ENCODE peak calls at places on chromosomes 7 and 10, in four cellular contexts. N is astrocyte of the spinal cord, O is AG04449, B is BJ. T is an unnamed sample.
A peak's percentile ranks its signal among the peaks of the same experiment; 100 is the strongest.

GRCh38 chr7:140223515-140224221 is 46.9 kb upstream of the KDM7A start:
- DNase-seq in N (no peak), B (no peak), O (no peak), T (no peak)

GRCh38 chr10:132631348-132631735 is 93.8 kb downstream of the INPP5A start:
- DNase-seq in N (no peak), O (no peak), B (no peak), T (no peak)

GRCh38 chr7:50531401-50531906 is 33.8 kb downstream of the DDC start:
- DNase-seq in O (no peak), B (no peak), N (peak; percentile 38), T (no peak)

GRCh38 chr7:14197280-14197679 is 207.8 kb upstream of the ETV1 start:
- DNase-seq in O (no peak), N (peak; percentile 62), B (no peak), T (no peak)

GRCh38 chr10:62492012-62492869 is 118.1 kb downstream of the ZNF365 start:
- DNase-seq in N (peak; percentile 14), O (no peak), B (peak; percentile 49), T (peak; percentile 9)

GRCh38 chr7:157404845-157405481 is 68.2 kb downstream of the DNAJB6 start:
- DNase-seq in O (peak; percentile 58), B (peak; percentile 90), N (peak; percentile 77), T (peak; percentile 98)

GRCh38 chr10:8331896-8332729 is 277.6 kb downstream of the GATA3 start:
- DNase-seq in B (peak; percentile 1), O (no peak), N (peak; percentile 79), T (no peak)

GRCh38 chr7:29609162-29610030 is 45.8 kb downstream of the PRR15 start:
- DNase-seq in B (no peak), N (peak; percentile 23), O (no peak), T (peak; percentile 12)

GRCh38 chr10:11794566-11794965 is 28.6 kb upstream of the PROSER2 start:
- DNase-seq in N (no peak), O (no peak), B (no peak), T (no peak)

GRCh38 chr10:125984346-125984745 is 88.0 kb downstream of the FANK1 start:
- DNase-seq in O (no peak), B (no peak), N (no peak), T (no peak)

GRCh38 chr10:63114031-63114814 is 18.9 kb upstream of the NRBF2 start:
- DNase-seq in B (peak; percentile 70), N (peak; percentile 83), O (peak; percentile 66), T (peak; percentile 55)

GRCh38 chr10:126478600-126478999 is 90.3 kb upstream of the ADAM12 start:
- DNase-seq in N (no peak), B (no peak), O (no peak), T (no peak)

GRCh38 chr7:42080831-42081230 is 156.2 kb downstream of the GLI3 start:
- DNase-seq in N (no peak), O (no peak), B (no peak), T (no peak)

GRCh38 chr10:101828734-101829551 is 10.7 kb upstream of the OGA start:
- DNase-seq in B (no peak), N (no peak), O (no peak), T (no peak)

GRCh38 chr7:20214787-20215669 is 2.2 kb downstream of the MACC1 start:
- DNase-seq in O (no peak), B (no peak), N (no peak), T (no peak)

GRCh38 chr7:137768371-137768770 is 78.4 kb downstream of the DGKI start:
- DNase-seq in O (no peak), N (no peak), B (peak; percentile 34), T (peak; percentile 22)

GRCh38 chr10:46270086-46270811 is 16.5 kb upstream of the ANTXRL start:
- DNase-seq in O (no peak), B (no peak), N (no peak), T (no peak)

GRCh38 chr10:18735711-18736110 is 76.5 kb downstream of the ARL5B start:
- DNase-seq in B (no peak), O (no peak), N (no peak), T (no peak)

GRCh38 chr7:116981887-116982430 is 28.7 kb downstream of the ST7 start:
- DNase-seq in B (no peak), O (no peak), N (no peak), T (no peak)

GRCh38 chr10:33117816-33118215 is 159.8 kb upstream of the ITGB1 start:
- DNase-seq in N (no peak), B (no peak), O (no peak), T (no peak)

GRCh38 chr10:94983555-94983954 is 45.1 kb downstream of the CYP2C9 start:
- DNase-seq in B (no peak), O (no peak), N (no peak), T (no peak)

GRCh38 chr10:5434017-5434753 is 21.8 kb downstream of the NET1 start:
- DNase-seq in O (peak; percentile 53), N (peak; percentile 73), B (no peak), T (peak; percentile 70)

GRCh38 chr10:57983226-57983870 is 284.3 kb downstream of the IPMK start:
- DNase-seq in B (no peak), O (no peak), N (no peak), T (no peak)

GRCh38 chr7:128188396-128189230 is 52.5 kb upstream of the LEP start:
- DNase-seq in B (no peak), N (no peak), O (no peak), T (no peak)

GRCh38 chr7:155998766-155999630 is 186.7 kb upstream of the SHH start:
- DNase-seq in N (no peak), B (no peak), O (no peak), T (no peak)

GRCh38 chr10:63228237-63228636 is 95.1 kb downstream of the NRBF2 start:
- DNase-seq in B (no peak), N (no peak), O (no peak), T (no peak)

GRCh38 chr7:117072620-117073118 is 119.4 kb downstream of the ST7 start:
- DNase-seq in O (no peak), N (peak; percentile 90), B (no peak), T (no peak)

GRCh38 chr10:79250259-79250658 is 97.0 kb upstream of the PPIF start:
- DNase-seq in O (no peak), B (no peak), N (no peak), T (no peak)

GRCh38 chr10:76874151-76874550 is 763.5 kb downstream of the KCNMA1 start:
- DNase-seq in O (no peak), N (peak; percentile 10), B (no peak), T (no peak)

GRCh38 chr7:47609803-47610452 is 28.0 kb upstream of the TNS3 start:
- DNase-seq in B (no peak), N (peak; percentile 78), O (no peak), T (peak; percentile 50)

GRCh38 chr7:37068902-37069301 is 344.6 kb upstream of the AOAH start:
- DNase-seq in O (no peak), N (no peak), B (no peak), T (no peak)

GRCh38 chr7:21580073-21580521 is 37.3 kb downstream of the DNAH11 start:
- DNase-seq in O (no peak), B (peak; percentile 51), N (peak; percentile 85), T (peak; percentile 66)

DNA sequence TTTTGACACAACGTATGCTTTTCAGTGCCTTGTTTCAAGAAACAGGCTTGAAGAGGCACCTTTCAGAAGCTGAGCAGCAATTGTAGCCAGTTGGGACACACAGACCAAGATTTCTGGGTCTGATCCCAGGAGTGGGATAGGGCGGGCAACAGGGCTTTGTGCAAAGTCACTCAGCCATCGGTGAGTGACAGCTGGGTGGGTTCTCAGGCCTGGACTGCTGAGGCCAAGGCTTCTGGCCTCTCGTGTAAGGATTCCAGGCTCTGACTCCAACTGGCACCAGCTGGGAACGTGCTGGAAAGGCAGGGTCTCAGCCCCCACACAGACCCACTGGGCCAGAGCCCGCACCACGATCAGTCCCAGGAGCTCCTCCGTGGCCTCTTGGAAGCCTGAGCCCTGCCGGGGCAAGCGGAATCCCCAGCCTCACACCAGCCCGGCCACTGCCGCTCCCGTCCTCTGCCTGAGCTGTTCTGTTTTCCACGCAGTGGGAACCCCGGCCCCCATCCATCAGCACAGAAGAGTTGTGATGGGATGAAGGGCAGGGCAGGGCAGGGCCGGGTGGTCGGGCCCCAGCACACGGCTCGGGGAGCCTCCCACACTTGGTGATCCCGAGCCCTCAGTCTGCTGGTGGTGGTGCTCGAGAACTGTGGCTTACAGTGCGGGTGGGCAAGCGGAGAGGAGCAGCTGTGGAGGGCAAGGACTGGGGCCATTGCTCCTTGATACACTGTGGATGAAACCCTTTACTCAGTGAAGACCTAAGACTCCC is 46.8 kb downstream of the VIPR2 start:
- DNase-seq in N (no peak), O (no peak), B (no peak), T (no peak)
- TF ChIP-seq CTCF in N (no peak), O (no peak), B (no peak), T (no peak)

GRCh38 chr10:1141701-1142100 is 85.5 kb downstream of the WDR37 start:
- DNase-seq in B (no peak), O (no peak), N (no peak), T (no peak)

GRCh38 chr10:1141261-1141660 is 85.1 kb downstream of the WDR37 start:
- DNase-seq in B (no peak), N (no peak), O (no peak), T (no peak)

GRCh38 chr10:1138529-1138928 is 82.3 kb downstream of the WDR37 start:
- DNase-seq in B (no peak), O (no peak), N (no peak), T (no peak)

GRCh38 chr10:1137499-1138163 is 81.4 kb downstream of the WDR37 start:
- DNase-seq in O (no peak), N (no peak), B (no peak), T (no peak)

DNA sequence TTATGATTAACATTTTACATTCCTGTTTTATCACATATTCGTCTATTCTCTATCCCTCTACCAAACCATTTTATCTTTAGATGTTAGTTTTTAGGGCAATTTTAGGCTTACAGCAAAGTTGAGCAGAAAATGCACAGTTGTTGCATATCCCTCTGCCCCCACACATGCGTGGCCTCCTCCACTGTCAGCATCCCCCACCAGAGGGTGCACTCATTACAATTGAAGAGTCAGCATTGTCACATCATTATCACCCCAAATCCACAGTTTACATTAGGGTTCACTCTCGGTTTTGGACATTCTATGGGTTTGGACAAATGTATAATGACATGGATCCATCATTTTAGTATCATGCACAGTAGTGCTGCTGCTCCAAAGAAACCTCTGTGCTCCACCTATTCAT is 86.4 kb downstream of the WDR37 start:
- DNase-seq in N (no peak), O (no peak), B (no peak), T (no peak)
- TF ChIP-seq CTCF in N (peak; percentile 26), O (peak; percentile 5), B (no peak), T (peak; percentile 63)

GRCh38 chr7:8094164-8095140 is 125.9 kb downstream of the GLCCI1 start:
- DNase-seq in O (no peak), B (no peak), N (no peak), T (no peak)
- TF ChIP-seq CTCF in O (no peak), B (no peak), N (no peak), T (no peak)

DNA sequence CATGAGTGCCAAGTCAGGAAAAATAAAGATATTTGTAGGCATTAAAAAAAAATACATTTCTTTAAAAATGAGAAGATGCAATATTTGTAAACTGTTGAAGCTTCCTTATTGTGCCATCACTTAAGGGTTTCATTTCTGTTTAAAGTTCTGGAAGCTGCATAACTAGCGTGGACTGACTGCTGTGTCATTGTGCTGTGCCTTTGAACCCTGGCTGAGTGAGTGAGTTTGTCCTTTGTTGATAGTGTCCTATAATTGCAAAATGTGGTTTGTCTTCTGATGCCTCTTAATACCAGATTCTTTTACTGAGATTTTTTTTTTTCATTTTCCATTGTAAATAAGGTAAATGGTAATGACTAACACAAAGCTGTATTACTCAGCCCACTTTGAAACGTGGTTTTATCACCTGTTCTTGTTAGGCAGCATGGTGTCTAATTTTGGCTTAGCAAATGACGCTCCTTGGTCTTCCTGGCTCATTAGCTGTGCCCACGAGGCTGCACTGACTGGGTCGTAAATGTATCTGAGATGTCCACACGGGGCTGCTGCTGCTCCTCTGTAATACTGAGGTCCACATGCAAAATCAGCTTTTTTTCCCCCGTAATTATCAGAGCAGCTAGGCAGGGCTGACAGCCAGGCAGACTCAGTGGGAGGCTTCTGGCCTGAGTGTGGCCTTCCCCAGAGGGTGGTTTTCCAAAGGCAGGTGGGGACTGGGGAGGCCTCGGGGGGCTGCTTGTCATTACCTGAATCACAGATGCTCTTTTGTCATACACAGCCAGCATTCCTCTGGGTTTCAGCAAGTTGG is 14.8 kb downstream of the ZSCAN25 start:
- DNase-seq in O (no peak), N (peak; percentile 12), B (no peak), T (no peak)
- TF ChIP-seq CTCF in O (no peak), N (peak; percentile 22), B (peak; percentile 9), T (peak; percentile 32)

T was measured in HFFc6.